ENCODE peak calls at places on chromosomes 4 and X, in eight cellular contexts. U is pancreas; L is transverse colon; K is sciatic nerve; E is CD8-positive, alpha-beta memory T cell; Y is nucleus accumbens; D is adrenal gland; O is colonic mucosa. H is an unnamed sample.

GRCh38 chr4:107991945-107992625 is 2.4 kb downstream of the HADH start:
- DNase-seq in K (no peak), U (no peak), E (no peak), D (no peak), Y (no peak), L (no peak), O (no peak), H (no peak)

GRCh38 chr4:149964001-149964400 is 114.2 kb upstream of the DCLK2 start:
- DNase-seq in L (no peak), E (no peak), K (no peak), U (no peak), O (no peak), Y (no peak), D (no peak), H (no peak)

GRCh38 chrX:126985960-126986359 is 166.4 kb downstream of the PRR32 start:
- DNase-seq in L (no peak), Y (no peak), O (no peak), U (no peak), E (no peak), D (no peak), K (no peak), H (no peak)

GRCh38 chrX:53290441-53291041 is 9.2 kb upstream of the IQSEC2 start:
- DNase-seq in O (no peak), Y (no peak), L (no peak), U (no peak), K (no peak), D (peak; percentile 56), E (no peak), H (no peak)

GRCh38 chr4:140088317-140088967 is 65.5 kb downstream of the MAML3 start:
- DNase-seq in Y (no peak), D (no peak), O (no peak), L (no peak), K (no peak), E (no peak), U (no peak), H (no peak)

GRCh38 chr4:78776031-78776728 is at the start of gene BMP2K:
- DNase-seq in O (peak; percentile 84), K (peak; percentile 88), Y (peak; percentile 79), E (peak; percentile 71), L (peak; percentile 86), U (peak; percentile 86), D (peak; percentile 80), H (peak; percentile 87)

GRCh38 chr4:127643791-127644190 is 11.0 kb downstream of the INTU start:
- DNase-seq in L (no peak), Y (no peak), O (no peak), U (no peak), E (no peak), K (no peak), D (no peak), H (no peak)

GRCh38 chrX:153671589-153672530 is 1.8 kb downstream of the PNCK start:
- DNase-seq in D (no peak), K (peak; percentile 45), E (no peak), Y (no peak), O (no peak), L (no peak), U (no peak), H (no peak)

GRCh38 chrX:37825225-37825842 is 22.0 kb downstream of the DYNLT3 start:
- DNase-seq in Y (peak; percentile 0), E (peak; percentile 37), D (peak; percentile 76), L (peak; percentile 58), O (peak; percentile 68), U (peak; percentile 31), K (peak; percentile 60), H (peak; percentile 1)

GRCh38 chr4:177671845-177672244 is 229.6 kb upstream of the AGA start:
- DNase-seq in O (no peak), D (no peak), K (no peak), Y (no peak), E (no peak), U (no peak), L (no peak), H (no peak)

GRCh38 chr4:30789219-30789671 is 69.1 kb downstream of the PCDH7 start:
- DNase-seq in O (no peak), E (no peak), Y (no peak), K (no peak), U (no peak), D (no peak), L (no peak), H (no peak)

GRCh38 chr4:73944061-73944875 is 37.6 kb downstream of the PF4 start:
- DNase-seq in Y (no peak), U (peak; percentile 28), D (no peak), O (peak; percentile 57), L (peak; percentile 30), E (no peak), K (no peak), H (no peak)

GRCh38 chr4:24104173-24104572 is 214.3 kb upstream of the PPARGC1A start:
- DNase-seq in K (no peak), U (no peak), Y (no peak), O (no peak), D (no peak), E (no peak), L (no peak), H (no peak)

GRCh38 chr4:128768373-128768996 is 41.0 kb upstream of the JADE1 start:
- DNase-seq in L (no peak), O (no peak), K (no peak), U (no peak), D (no peak), Y (no peak), E (no peak), H (no peak)

GRCh38 chrX:3697701-3698279 is 15.7 kb downstream of the PRKX start:
- DNase-seq in Y (no peak), L (no peak), O (no peak), D (no peak), U (peak; percentile 36), E (no peak), K (peak; percentile 68), H (peak; percentile 35)

GRCh38 chr4:180057891-180058643 is 2185.1 kb upstream of the TENM3 start:
- DNase-seq in K (no peak), D (peak; percentile 75), L (peak; percentile 13), O (peak; percentile 42), Y (peak; percentile 34), E (no peak), U (peak; percentile 27), H (peak; percentile 58)

GRCh38 chr4:87732033-87732770 is 67.2 kb upstream of the IBSP start:
- DNase-seq in U (no peak), O (no peak), E (no peak), K (no peak), L (no peak), Y (no peak), D (no peak), H (no peak)

GRCh38 chr4:152990471-152991131 is 54.5 kb downstream of the FHDC1 start:
- DNase-seq in Y (no peak), L (no peak), D (no peak), O (no peak), K (no peak), E (no peak), U (no peak), H (no peak)

GRCh38 chr4:126405369-126405982 is 1090.7 kb downstream of the FAT4 start:
- DNase-seq in U (no peak), L (no peak), O (no peak), D (no peak), Y (no peak), E (no peak), K (no peak), H (no peak)

GRCh38 chr4:128379860-128380259 is 92.2 kb upstream of the PGRMC2 start:
- DNase-seq in E (no peak), Y (no peak), O (no peak), L (peak; percentile 28), K (no peak), D (peak; percentile 74), U (peak; percentile 55), H (no peak)

GRCh38 chr4:137203601-137204000 is 328.7 kb downstream of the PCDH18 start:
- DNase-seq in K (no peak), O (no peak), D (no peak), E (no peak), U (no peak), L (no peak), Y (no peak), H (no peak)

GRCh38 chr4:151302432-151302831 is 23.0 kb downstream of the SH3D19 start:
- DNase-seq in U (no peak), Y (no peak), K (no peak), E (no peak), L (no peak), O (no peak), D (peak; percentile 61), H (no peak)

GRCh38 chr4:25845841-25846653 is 16.7 kb downstream of the SEL1L3 start:
- DNase-seq in K (no peak), Y (no peak), U (no peak), O (no peak), E (no peak), L (no peak), D (no peak), H (no peak)

GRCh38 chr4:84796388-84796787 is 170.1 kb downstream of the WDFY3 start:
- DNase-seq in E (no peak), K (no peak), Y (no peak), U (no peak), O (no peak), D (no peak), L (no peak), H (no peak)

H was measured in amygdala.